ENCODE peak calls at places on chromosomes 1 and 21, in seven cellular contexts. F is K562, O is left ventricle myocardium inferior, X is AG04450, D is GM23248, L is heart left ventricle, K is neural progenitor cell. Y is an unnamed sample. For H3K27me3, the result is how much of the 10 kb centered on the place peaks cover.

GRCh38 chr1:203072002-203072607 is 13.7 kb downstream of the MYOG start:
- DNase-seq in F (no peak), O (no peak), X (no peak), D (no peak), L (no peak), K (no peak), Y (no peak)

GRCh38 chr1:25502957-25503356 is 40.4 kb upstream of the LDLRAP1 start:
- DNase-seq in F (no peak), O (no peak), X (peak), D (peak), L (no peak), K (no peak), Y (peak)

GRCh38 chr1:30511563-30512252 is 211.7 kb downstream of the MATN1 start:
- DNase-seq in F (no peak), O (no peak), X (no peak), D (peak), L (no peak), K (no peak), Y (peak)

GRCh38 chr1:226384040-226384439 is 23.9 kb downstream of the PARP1 start:
- DNase-seq in F (no peak), O (no peak), X (no peak), D (no peak), L (no peak), K (no peak), Y (no peak)

GRCh38 chr1:21261551-21262281 is 28.5 kb downstream of the ECE1 start:
- DNase-seq in F (peak), O (peak), X (peak), D (peak), L (peak), K (no peak), Y (peak)

GRCh38 chr1:25556791-25557476 is 13.5 kb downstream of the LDLRAP1 start:
- DNase-seq in F (no peak), O (no peak), X (no peak), D (peak), L (no peak), K (no peak), Y (no peak)

GRCh38 chr1:47323475-47324105 is 9.6 kb upstream of the STIL start:
- DNase-seq in F (peak), O (no peak), X (no peak), D (no peak), L (no peak), K (peak), Y (no peak)

GRCh38 chr1:176802316-176802715 is 339.3 kb downstream of the PAPPA2 start:
- DNase-seq in F (no peak), O (no peak), X (no peak), D (no peak), L (no peak), K (no peak), Y (no peak)

GRCh38 chr1:202202500-202203168 is 9.0 kb downstream of the LGR6 start:
- DNase-seq in F (no peak), O (peak), X (no peak), D (no peak), L (peak), K (no peak), Y (no peak)

GRCh38 chr1:107195476-107195875 is 54.6 kb downstream of the NTNG1 start:
- DNase-seq in F (no peak), O (no peak), X (no peak), D (no peak), L (no peak), K (no peak), Y (no peak)

GRCh38 chr1:22635436-22635835 is 992 bp upstream of the C1QA start:
- DNase-seq in F (no peak), O (peak), X (no peak), D (no peak), L (no peak), K (no peak), Y (no peak)

GRCh38 chr1:221394011-221394544 is 347.8 kb downstream of the DUSP10 start:
- DNase-seq in F (no peak), O (no peak), X (peak), D (peak), L (no peak), K (no peak), Y (peak)

GRCh38 chr1:172727956-172728603 is 69.2 kb downstream of the FASLG start:
- DNase-seq in F (peak), O (no peak), X (no peak), D (peak), L (no peak), K (peak), Y (peak)

GRCh38 chr1:15737324-15738319 is 1.6 kb downstream of the SLC25A34 start:
- DNase-seq in F (no peak), O (no peak), X (no peak), D (no peak), L (no peak), K (no peak), Y (no peak)

GRCh38 chr21:46082638-46083270 is 15.2 kb upstream of the COL6A2 start:
- DNase-seq in F (no peak), O (no peak), X (no peak), D (peak), L (no peak), K (no peak), Y (no peak)

GRCh38 chr1:242205622-242206489 is 207.0 kb upstream of the MAP1LC3C start:
- DNase-seq in F (no peak), O (no peak), X (no peak), D (peak), L (no peak), K (no peak), Y (no peak)

GRCh38 chr1:53025034-53025777 is 36.8 kb upstream of the PODN start:
- DNase-seq in F (no peak), O (peak), X (no peak), D (peak), L (peak), K (peak), Y (peak)

GRCh38 chr1:2582401-2582800 is 4.2 kb upstream of the PRXL2B start:
- DNase-seq in F (no peak), O (no peak), X (no peak), D (peak), L (no peak), K (no peak), Y (no peak)

GRCh38 chr1:231395051-231395995 is 26.8 kb downstream of the EGLN1 start:
- DNase-seq in F (no peak), O (no peak), X (peak), D (peak), L (no peak), K (no peak), Y (peak)

GRCh38 chr1:197761654-197762053 is 13.6 kb downstream of the DENND1B start:
- DNase-seq in F (no peak), O (no peak), X (no peak), D (no peak), L (no peak), K (no peak), Y (no peak)

GRCh38 chr1:10900691-10901090 is 104.2 kb upstream of the CASZ1 start:
- DNase-seq in F (no peak), O (no peak), X (no peak), D (peak), L (peak), K (no peak), Y (no peak)

GRCh38 chr1:113389356-113389952 is 861 bp upstream of the MAGI3 start:
- DNase-seq in F (no peak), O (no peak), X (no peak), D (no peak), L (no peak), K (no peak), Y (no peak)

GRCh38 chr1:180778782-180779398 is 133.8 kb upstream of the KIAA1614 start:
- DNase-seq in F (peak), O (no peak), X (no peak), D (no peak), L (no peak), K (peak), Y (no peak)

GRCh38 chr21:33541756-33542639 is at the start of gene GART:
- DNase-seq in F (peak), O (peak), X (no peak), D (peak), L (peak), K (peak), Y (peak)

GRCh38 chr1:209587778-209588177 is 4.3 kb downstream of the CAMK1G start:
- DNase-seq in F (no peak), O (no peak), X (no peak), D (peak), L (no peak), K (no peak), Y (no peak)

GRCh38 chr1:36166136-36166535 is 10.2 kb downstream of the MAP7D1 start:
- DNase-seq in F (no peak), O (no peak), X (no peak), D (no peak), L (no peak), K (no peak), Y (no peak)

GRCh38 chr1:71046891-71047634 is 553 bp downstream of the PTGER3 start:
- DNase-seq in F (peak), O (no peak), X (no peak), D (peak), L (no peak), K (peak), Y (no peak)

GRCh38 chr1:228555074-228555989 is 68.2 kb downstream of the RNF187 start:
- DNase-seq in F (peak), O (no peak), X (no peak), D (no peak), L (no peak), K (peak), Y (no peak)

GRCh38 chr1:234989479-234990327 is 138.9 kb downstream of the TOMM20 start:
- DNase-seq in F (no peak), O (no peak), X (no peak), D (no peak), L (no peak), K (no peak), Y (no peak)
- H3K27ac ChIP-seq in F (no peak), O (peak), X (no peak), D (no peak), L (no peak), K (no peak), Y (no peak)

DNA sequence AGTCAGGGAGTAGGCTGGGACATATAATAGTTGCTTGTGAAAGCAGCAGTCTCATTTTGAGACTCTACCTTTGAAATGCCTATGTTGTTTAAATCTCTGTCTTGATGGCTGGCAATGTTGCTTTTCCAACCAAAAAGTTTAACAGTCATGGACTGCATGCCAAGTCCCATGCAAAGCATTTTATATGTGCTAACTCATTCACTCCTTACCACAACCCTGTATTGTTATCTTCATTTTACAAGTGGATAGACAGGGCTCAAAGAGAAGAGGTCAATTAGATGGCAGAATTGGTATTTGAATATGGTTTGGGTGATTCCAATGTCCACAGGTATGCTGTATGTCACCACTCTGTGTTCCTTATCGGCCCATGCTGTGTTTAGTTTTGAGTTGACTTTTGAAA is 331.4 kb upstream of the USP24 start:
- DNase-seq in F (no peak), O (no peak), X (no peak), D (no peak), L (no peak), K (no peak), Y (no peak)
- H3K4me3 ChIP-seq in F (no peak), O (no peak), X (no peak), D (no peak), L (no peak), K (no peak), Y (no peak)

DNA sequence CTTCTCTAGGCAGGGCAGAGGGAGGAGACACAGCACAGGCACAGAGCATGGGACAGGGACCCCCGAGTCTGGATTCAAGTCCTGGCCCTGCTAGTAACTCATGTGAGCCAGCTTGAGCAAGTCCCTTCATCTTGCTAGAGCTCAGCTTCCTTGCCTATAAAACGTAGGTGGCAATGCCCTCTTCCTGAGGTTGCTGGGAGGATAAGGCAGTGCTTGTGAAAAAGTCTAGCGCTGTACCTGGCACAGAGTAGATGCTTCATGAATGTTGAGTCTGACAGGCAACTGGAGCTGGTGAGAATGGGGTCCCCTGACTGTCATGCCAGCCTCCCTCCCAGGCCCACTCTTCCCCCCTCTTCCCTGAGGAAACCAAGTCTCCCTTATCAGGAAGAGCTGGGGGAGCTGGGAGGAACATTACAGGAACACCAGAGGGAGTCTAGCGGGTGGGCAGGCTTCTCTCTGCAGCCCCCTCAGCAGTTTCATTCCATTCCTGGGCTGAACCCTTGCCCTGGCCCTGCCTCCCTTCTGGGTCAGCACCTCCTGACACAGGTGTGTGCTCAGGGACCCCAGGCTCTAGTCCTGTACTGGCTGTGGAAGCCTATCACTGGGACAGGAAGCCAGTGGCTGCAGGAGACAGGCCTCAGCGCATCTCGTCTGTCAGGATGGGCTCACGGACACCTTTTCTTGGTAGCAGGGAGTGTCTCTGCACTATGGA is 9.9 kb downstream of the CHRNB2 start:
- DNase-seq in F (no peak), O (no peak), X (no peak), D (no peak), L (no peak), K (no peak), Y (no peak)
- H3K27me3 ChIP-seq in F (under half), O (under half), X (under half), D (under half), L (under half), K (under half), Y (under half)

DNA sequence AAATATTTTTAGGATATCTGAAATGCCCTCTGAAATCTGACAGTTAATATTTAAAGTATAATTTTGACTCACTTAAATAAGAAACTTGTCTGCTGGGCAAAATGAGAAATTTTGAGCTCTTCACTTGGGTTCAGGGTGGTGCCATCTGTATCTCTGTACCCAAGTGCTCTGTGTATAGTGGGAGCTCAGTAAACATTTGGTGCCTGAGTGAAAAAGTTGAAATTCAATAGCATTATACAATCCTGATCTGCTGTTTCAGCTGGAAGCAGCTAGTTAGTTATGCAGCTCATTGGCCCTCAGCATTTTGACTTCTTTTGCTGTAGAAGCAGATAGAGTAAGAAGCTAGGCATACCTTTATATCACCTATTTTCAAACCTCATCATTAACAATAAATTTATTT is 73.3 kb downstream of the RPE65 start:
- DNase-seq in F (no peak), O (no peak), X (no peak), D (no peak), L (no peak), K (no peak), Y (no peak)
- H3K27ac ChIP-seq in F (no peak), O (no peak), X (no peak), D (no peak), L (no peak), K (no peak), Y (no peak)

GRCh38 chr1:19664453-19665043 is at the start of gene HTR6:
- DNase-seq in F (peak), O (no peak), X (no peak), D (peak), L (no peak), K (no peak), Y (no peak)
- H3K4me3 ChIP-seq in F (no peak), O (peak), X (peak), D (peak), L (peak), K (peak), Y (no peak)

GRCh38 chr1:246797597-246797996 is 73.4 kb downstream of the SCCPDH start:
- DNase-seq in F (peak), O (no peak), X (no peak), D (no peak), L (no peak), K (no peak), Y (no peak)
- H3K27me3 ChIP-seq in F (half or more), O (under half), X (under half), D (under half), L (under half), K (under half), Y (under half)

DNA sequence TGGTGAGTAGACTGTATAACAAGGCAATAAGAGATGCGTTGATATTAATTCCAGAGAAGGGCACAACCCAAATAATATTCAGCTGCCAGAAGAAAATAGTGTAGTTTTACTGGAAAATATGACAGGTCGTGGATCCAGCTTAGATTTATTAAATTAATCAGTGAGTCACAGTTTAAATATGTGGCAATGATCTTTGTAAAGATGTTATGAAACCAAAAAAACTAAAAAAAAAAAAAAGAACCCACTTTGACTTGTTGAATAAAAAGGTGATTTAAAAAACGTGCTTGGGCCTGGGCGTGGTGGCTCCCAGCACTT is 20.6 kb upstream of the KIF14 start:
- DNase-seq in F (no peak), O (no peak), X (no peak), D (peak), L (no peak), K (no peak), Y (no peak)
- H3K27ac ChIP-seq in F (peak), O (no peak), X (no peak), D (peak), L (no peak), K (no peak), Y (no peak)

GRCh38 chr1:150256549-150257341 is 829 bp upstream of the CA14 start:
- DNase-seq in F (no peak), O (no peak), X (no peak), D (peak), L (no peak), K (peak), Y (no peak)
- H3K4me3 ChIP-seq in F (no peak), O (peak), X (no peak), D (peak), L (peak), K (peak), Y (peak)

Y was measured in brain microvascular endothelial cell.